ENCODE peak calls at places on chromosomes 7 and 10, in seven cellular contexts. K is immature natural killer cell; B is heart left ventricle; M is EL; N is stimulated activated CD4-positive, alpha-beta T cell treated with anti-CD3 and anti-CD28 coated beads, Interleukin-15, amount 100 ng/mL, for 48 hours; D is GM12865; R is omental fat pad. L is an unnamed sample.

GRCh38 chr7:138468244-138469123 is 8.4 kb downstream of the TRIM24 start:
- DNase-seq in K (no peak), B (no peak), M (no peak), N (no peak), D (no peak), R (no peak), L (no peak)

GRCh38 chr7:36300696-36301350 is 88.8 kb upstream of the ANLN start:
- DNase-seq in K (no peak), B (no peak), M (peak; percentile 32), N (no peak), D (no peak), R (no peak), L (no peak)

GRCh38 chr7:42192851-42193456 is 44.1 kb downstream of the GLI3 start:
- DNase-seq in K (no peak), B (no peak), M (no peak), N (no peak), D (no peak), R (no peak), L (no peak)

GRCh38 chr7:12820777-12821176 is 133.3 kb downstream of the ARL4A start:
- DNase-seq in K (no peak), B (no peak), M (no peak), N (no peak), D (no peak), R (no peak), L (no peak)

GRCh38 chr7:16850772-16851466 is 30.9 kb downstream of the AGR3 start:
- DNase-seq in K (no peak), B (peak; percentile 60), M (no peak), N (no peak), D (no peak), R (no peak), L (no peak)

GRCh38 chr10:93072225-93072712 is 1.4 kb upstream of the CYP26A1 start:
- DNase-seq in K (no peak), B (no peak), M (no peak), N (no peak), D (no peak), R (no peak), L (no peak)

GRCh38 chr10:106107711-106108110 is 1056.8 kb downstream of the SORCS1 start:
- DNase-seq in K (no peak), B (no peak), M (no peak), N (no peak), D (no peak), R (no peak), L (no peak)

GRCh38 chr10:133350950-133351329 is 3.8 kb downstream of the PRAP1 start:
- DNase-seq in K (no peak), B (peak; percentile 49), M (no peak), N (no peak), D (no peak), R (no peak), L (no peak)

GRCh38 chr10:130193493-130194193 is 57.5 kb downstream of the GLRX3 start:
- DNase-seq in K (no peak), B (no peak), M (no peak), N (no peak), D (no peak), R (no peak), L (no peak)

GRCh38 chr10:89515031-89515841 is 20.2 kb downstream of the SLC16A12 start:
- DNase-seq in K (no peak), B (no peak), M (peak; percentile 98), N (no peak), D (no peak), R (no peak), L (no peak)